ENCODE peak calls at places on chromosomes 6 and 20, in four cellular contexts. K, U, E and B are unnamed samples.

GRCh38 chr20:10125757-10126156 is 91.0 kb downstream of the ANKEF1 start:
- DNase-seq in K (no peak), U (no peak), E (no peak), B (peak; percentile 34)

GRCh38 chr6:4388675-4389074 is 253.3 kb upstream of the ECI2 start:
- DNase-seq in K (peak; percentile 48), U (peak; percentile 33), E (no peak), B (no peak)

GRCh38 chr6:134240664-134241431 is 77.1 kb downstream of the SGK1 start:
- DNase-seq in K (no peak), U (no peak), E (peak; percentile 34), B (no peak)

GRCh38 chr20:37349517-37350491 is 3.9 kb downstream of the SRC start:
- DNase-seq in K (no peak), U (no peak), E (no peak), B (no peak)

GRCh38 chr6:10719386-10720228 is 3.3 kb upstream of the TMEM14C start:
- DNase-seq in K (no peak), U (no peak), E (peak; percentile 23), B (peak; percentile 62)

GRCh38 chr6:41061196-41061726 is 8.3 kb downstream of the APOBEC2 start:
- DNase-seq in K (no peak), U (no peak), E (no peak), B (no peak)

GRCh38 chr6:121093928-121094327 is 240.4 kb downstream of the TBC1D32 start:
- DNase-seq in K (no peak), U (no peak), E (no peak), B (no peak)

GRCh38 chr20:8089668-8090067 is 42.4 kb upstream of the PLCB1 start:
- DNase-seq in K (peak; percentile 57), U (no peak), E (no peak), B (no peak)

GRCh38 chr20:49853640-49854039 is 41.0 kb downstream of the SLC9A8 start:
- DNase-seq in K (no peak), U (peak; percentile 72), E (no peak), B (peak; percentile 61)

GRCh38 chr6:56370591-56371198 is 123.3 kb upstream of the COL21A1 start:
- DNase-seq in K (no peak), U (no peak), E (peak; percentile 4), B (peak; percentile 89)

GRCh38 chr6:166008441-166009369 is 158.9 kb downstream of the TBXT start:
- DNase-seq in K (peak; percentile 63), U (peak; percentile 56), E (no peak), B (no peak)

GRCh38 chr6:26065952-26066380 is 21.3 kb upstream of the HFE start:
- DNase-seq in K (peak; percentile 78), U (peak; percentile 89), E (peak; percentile 79), B (peak; percentile 91)

GRCh38 chr6:126913658-126914057 is 204.8 kb upstream of the RSPO3 start:
- DNase-seq in K (no peak), U (no peak), E (no peak), B (no peak)

GRCh38 chr6:71454083-71454482 is 165.5 kb downstream of the OGFRL1 start:
- DNase-seq in K (no peak), U (no peak), E (peak; percentile 6), B (no peak)

GRCh38 chr6:71460933-71461332 is 172.3 kb downstream of the OGFRL1 start:
- DNase-seq in K (no peak), U (no peak), E (no peak), B (peak; percentile 8)

GRCh38 chr6:71453307-71453706 is 164.7 kb downstream of the OGFRL1 start:
- DNase-seq in K (no peak), U (no peak), E (no peak), B (no peak)

GRCh38 chr6:71459162-71459561 is 170.6 kb downstream of the OGFRL1 start:
- DNase-seq in K (no peak), U (no peak), E (no peak), B (no peak)

GRCh38 chr6:71457883-71458282 is 169.3 kb downstream of the OGFRL1 start:
- DNase-seq in K (no peak), U (no peak), E (peak; percentile 72), B (peak; percentile 28)
- TF ChIP-seq EZH2phosphoT487 in K (no peak), U (no peak), E (no peak), B (no peak)

GRCh38 chr6:138689849-138690248 is 83.7 kb upstream of the CCDC28A start:
- DNase-seq in K (no peak), U (no peak), E (no peak), B (no peak)

GRCh38 chr6:138685257-138685656 is 88.3 kb upstream of the CCDC28A start:
- DNase-seq in K (no peak), U (no peak), E (no peak), B (no peak)

GRCh38 chr6:138682722-138683521 is 90.6 kb upstream of the CCDC28A start:
- DNase-seq in K (no peak), U (no peak), E (no peak), B (peak; percentile 65)

GRCh38 chr6:138688580-138688979 is 85.0 kb upstream of the CCDC28A start:
- DNase-seq in K (no peak), U (no peak), E (no peak), B (no peak)

GRCh38 chr6:138685781-138686180 is 87.8 kb upstream of the CCDC28A start:
- DNase-seq in K (no peak), U (no peak), E (no peak), B (no peak)
- H3K4me1 ChIP-seq in K (no peaks in the 10 kb centered on the region), U (peaks cover 4% of the 10 kb centered on the region), E (no peaks in the 10 kb centered on the region), B (peaks cover 13% of the 10 kb centered on the region)

DNA sequence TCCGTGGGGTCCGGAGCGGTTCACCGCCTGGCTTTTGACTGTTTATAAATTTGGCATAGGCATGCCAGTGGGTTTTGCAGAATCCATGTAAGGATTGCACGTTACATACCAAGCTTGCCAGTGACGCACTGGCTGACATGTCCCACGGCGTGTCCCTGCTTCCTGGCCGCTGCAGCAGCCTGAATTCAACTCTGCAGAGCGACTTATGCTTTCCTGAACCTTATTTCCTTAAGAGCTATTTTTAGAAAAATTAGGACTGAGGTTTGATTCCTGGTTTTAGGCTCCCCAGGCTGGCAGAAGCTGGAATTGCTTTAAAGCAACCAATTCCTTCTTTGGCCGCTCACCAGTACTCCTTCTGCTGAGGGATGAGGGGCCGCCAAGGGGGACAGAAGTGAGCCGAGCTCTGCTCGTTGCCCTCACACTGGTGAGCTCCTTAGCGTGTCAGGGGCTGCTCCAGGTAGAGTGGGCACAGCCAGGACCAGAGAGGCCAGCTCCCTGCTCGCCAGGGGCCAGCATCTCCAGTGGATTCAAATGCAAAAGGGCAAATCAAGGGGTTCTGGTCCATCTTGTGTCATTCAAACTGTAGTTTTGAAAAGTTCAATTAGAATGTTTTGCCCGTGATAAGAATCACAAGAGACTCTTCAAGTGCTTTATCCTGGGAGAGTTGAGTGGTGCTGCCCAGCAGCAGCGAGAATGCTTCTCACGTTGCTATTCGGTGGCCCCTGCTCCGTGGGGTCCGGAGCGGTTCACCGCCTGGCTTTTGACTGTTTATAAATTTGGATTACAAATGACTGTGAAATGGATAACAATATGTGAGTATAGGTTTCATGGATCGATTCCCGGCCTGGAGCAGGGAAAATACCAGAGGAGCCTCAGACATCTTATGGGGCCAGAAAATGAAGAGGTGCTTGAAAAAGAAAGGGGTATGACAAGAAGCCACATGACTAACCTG is 17.5 kb upstream of the IRF4 start:
- DNase-seq in K (no peak), U (peak; percentile 43), E (no peak), B (no peak)
- TF ChIP-seq EZH2phosphoT487 in K (no peak), U (no peak), E (no peak), B (no peak)

GRCh38 chr6:156391977-156392376 is 385.2 kb upstream of the ARID1B start:
- DNase-seq in K (no peak), U (no peak), E (peak; percentile 60), B (no peak)

GRCh38 chr6:156389296-156389695 is 387.9 kb upstream of the ARID1B start:
- DNase-seq in K (no peak), U (no peak), E (no peak), B (no peak)

GRCh38 chr6:156390621-156391378 is 386.4 kb upstream of the ARID1B start:
- DNase-seq in K (no peak), U (peak; percentile 24), E (peak; percentile 77), B (peak; percentile 12)

GRCh38 chr6:156395276-156395675 is 381.9 kb upstream of the ARID1B start:
- DNase-seq in K (no peak), U (no peak), E (peak; percentile 95), B (peak; percentile 44)

GRCh38 chr6:156391379-156391777 is 385.8 kb upstream of the ARID1B start:
- DNase-seq in K (no peak), U (no peak), E (no peak), B (no peak)
- H3K4me1 ChIP-seq in K (peaks cover 7% of the 10 kb centered on the region), U (peaks cover 25% of the 10 kb centered on the region), E (peaks cover 66% of the 10 kb centered on the region), B (peaks cover 9% of the 10 kb centered on the region)

GRCh38 chr6:7763896-7764295 is 38.0 kb downstream of the BMP6 start:
- DNase-seq in K (no peak), U (no peak), E (no peak), B (no peak)

GRCh38 chr6:7759319-7759718 is 33.4 kb downstream of the BMP6 start:
- DNase-seq in K (no peak), U (no peak), E (no peak), B (no peak)

GRCh38 chr6:7761047-7761446 is 35.1 kb downstream of the BMP6 start:
- DNase-seq in K (no peak), U (no peak), E (no peak), B (peak; percentile 75)

GRCh38 chr6:7762758-7763157 is 36.9 kb downstream of the BMP6 start:
- DNase-seq in K (no peak), U (no peak), E (no peak), B (no peak)

GRCh38 chr6:7758456-7758855 is 32.6 kb downstream of the BMP6 start:
- DNase-seq in K (no peak), U (no peak), E (no peak), B (peak; percentile 91)
- TF ChIP-seq EZH2phosphoT487 in K (no peak), U (no peak), E (no peak), B (no peak)

GRCh38 chr6:37981626-37982025 is 162.1 kb downstream of the ZFAND3 start:
- DNase-seq in K (no peak), U (no peak), E (no peak), B (no peak)

GRCh38 chr6:37983720-37984501 is 164.4 kb downstream of the ZFAND3 start:
- DNase-seq in K (no peak), U (no peak), E (no peak), B (no peak)

GRCh38 chr6:37984578-37984977 is 165.1 kb downstream of the ZFAND3 start:
- DNase-seq in K (no peak), U (no peak), E (no peak), B (no peak)

GRCh38 chr6:37980222-37980595 is 160.7 kb downstream of the ZFAND3 start:
- DNase-seq in K (no peak), U (no peak), E (no peak), B (no peak)

GRCh38 chr6:37982320-37982719 is 162.8 kb downstream of the ZFAND3 start:
- DNase-seq in K (no peak), U (no peak), E (peak; percentile 6), B (no peak)
- H3K4me1 ChIP-seq in K (peaks cover 24% of the 10 kb centered on the region), U (no peaks in the 10 kb centered on the region), E (peaks cover 8% of the 10 kb centered on the region), B (peaks cover 8% of the 10 kb centered on the region)

GRCh38 chr6:20706293-20707165 is 172.3 kb downstream of the CDKAL1 start:
- DNase-seq in K (no peak), U (no peak), E (no peak), B (no peak)
- TF ChIP-seq EZH2phosphoT487 in K (no peak), U (no peak), E (no peak), B (no peak)